ENCODE peak calls at places on chromosomes 7 and 10, in six cellular contexts. E is GOT3; H is naive thymus-derived CD8-positive, alpha-beta T cell; B is amniotic stem cell; M is NCI-H1092; U is GM12892. I is an unnamed sample.

GRCh38 chr7:33996899-33997298 is 91.6 kb downstream of the BMPER start:
- DNase-seq in B (no peak), H (no peak), M (no peak), U (no peak), E (no peak), I (no peak)

GRCh38 chr7:115561341-115562110 is 469.0 kb downstream of the TFEC start:
- DNase-seq in M (no peak), H (no peak), B (peak; percentile 68), U (no peak), E (no peak), I (no peak)

GRCh38 chr10:37434091-37434490 is 308.7 kb downstream of the ANKRD30A start:
- DNase-seq in H (no peak), E (no peak), U (no peak), B (no peak), M (no peak), I (no peak)

GRCh38 chr10:119933179-119933578 is 40.6 kb downstream of the SEC23IP start:
- DNase-seq in U (no peak), B (no peak), E (no peak), H (no peak), M (no peak), I (no peak)

GRCh38 chr10:68135922-68136718 is 26.8 kb downstream of the MYPN start:
- DNase-seq in B (peak; percentile 72), H (no peak), E (peak; percentile 25), M (no peak), U (no peak), I (no peak)

GRCh38 chr7:94643771-94644545 is 12.0 kb downstream of the SGCE start:
- DNase-seq in H (no peak), M (no peak), B (no peak), E (no peak), U (no peak), I (no peak)

GRCh38 chr7:119916501-119916900 is 356.5 kb upstream of the KCND2 start:
- DNase-seq in M (no peak), E (no peak), U (no peak), H (no peak), B (no peak), I (no peak)

GRCh38 chr10:20932606-20933005 is 35.5 kb upstream of the NEBL start:
- DNase-seq in M (no peak), U (no peak), E (no peak), H (no peak), B (no peak), I (no peak)

GRCh38 chr10:11724938-11725776 is 17.0 kb upstream of the ECHDC3 start:
- DNase-seq in H (peak; percentile 16), B (peak; percentile 40), U (peak; percentile 50), M (no peak), E (no peak), I (peak; percentile 60)

GRCh38 chr7:95646350-95646749 is 50.0 kb upstream of the PDK4 start:
- DNase-seq in U (no peak), B (no peak), M (no peak), H (no peak), E (no peak), I (no peak)

GRCh38 chr7:7911339-7911738 is 57.3 kb upstream of the GLCCI1 start:
- DNase-seq in B (peak; percentile 1), M (no peak), E (no peak), U (no peak), H (no peak), I (no peak)

GRCh38 chr7:82624337-82624736 is 180.8 kb upstream of the CACNA2D1 start:
- DNase-seq in B (peak; percentile 39), U (no peak), E (no peak), H (no peak), M (no peak), I (no peak)

I was measured in naive thymus-derived CD4-positive, alpha-beta T cell.